ENCODE peak calls at places on chromosomes 5 and 9, in six cellular contexts. S is PC-3, U is fibroblast of lung, A is endodermal cell, W is stomach, F is mucosa of descending colon. P is an unnamed sample.

GRCh38 chr9:9998491-9999287 is 614.1 kb downstream of the PTPRD start:
- DNase-seq in W (no peak), F (no peak), A (peak; percentile 67), U (no peak), S (peak; percentile 4), P (no peak)

GRCh38 chr9:80435591-80435990 is 863.8 kb downstream of the TLE4 start:
- DNase-seq in S (no peak), W (no peak), U (no peak), A (no peak), F (no peak), P (no peak)

GRCh38 chr9:3746296-3747275 is 220.8 kb upstream of the RFX3 start:
- DNase-seq in U (peak; percentile 94), S (peak; percentile 91), A (no peak), F (no peak), W (no peak), P (no peak)

GRCh38 chr5:149267241-149267973 is 4.3 kb upstream of the AFAP1L1 start:
- DNase-seq in S (peak; percentile 94), U (peak; percentile 32), A (no peak), W (no peak), F (no peak), P (no peak)

GRCh38 chr5:132234684-132235062 is 7.0 kb upstream of the P4HA2 start:
- DNase-seq in F (no peak), U (no peak), A (peak; percentile 32), W (no peak), S (no peak), P (no peak)

GRCh38 chr9:136531904-136532798 is 13.7 kb downstream of the NOTCH1 start:
- DNase-seq in W (no peak), U (no peak), S (no peak), F (peak; percentile 79), A (no peak), P (no peak)

GRCh38 chr5:94440015-94440414 is 178.4 kb downstream of the KIAA0825 start:
- DNase-seq in U (no peak), W (no peak), S (no peak), F (no peak), A (no peak), P (no peak)

GRCh38 chr5:52999357-52999949 is 10.3 kb downstream of the ITGA2 start:
- DNase-seq in S (no peak), F (no peak), A (no peak), W (no peak), U (peak; percentile 63), P (no peak)

GRCh38 chr9:69549310-69550202 is 122.6 kb downstream of the APBA1 start:
- DNase-seq in W (no peak), U (peak; percentile 58), S (peak; percentile 59), F (no peak), A (peak; percentile 60), P (no peak)

GRCh38 chr5:143600396-143601075 is 197.1 kb upstream of the NR3C1 start:
- DNase-seq in F (no peak), U (no peak), W (no peak), A (peak; percentile 59), S (no peak), P (no peak)

GRCh38 chr5:163645421-163646416 is 140.3 kb downstream of the MAT2B start:
- DNase-seq in U (no peak), F (no peak), W (no peak), S (no peak), A (no peak), P (no peak)

GRCh38 chr5:175003531-175003930 is 279.1 kb downstream of the MSX2 start:
- DNase-seq in F (no peak), S (no peak), W (no peak), U (no peak), A (no peak), P (no peak)

GRCh38 chr5:80127037-80127642 is 92.0 kb downstream of the THBS4 start:
- DNase-seq in S (no peak), W (no peak), U (peak; percentile 24), A (no peak), F (no peak), P (no peak)

GRCh38 chr5:140391312-140391711 is 10.3 kb upstream of the ANKHD1 start:
- DNase-seq in S (no peak), U (no peak), W (no peak), F (no peak), A (no peak), P (no peak)

GRCh38 chr5:64775288-64775687 is 6.6 kb downstream of the CWC27 start:
- DNase-seq in F (no peak), A (no peak), U (no peak), S (no peak), W (no peak), P (no peak)

DNA sequence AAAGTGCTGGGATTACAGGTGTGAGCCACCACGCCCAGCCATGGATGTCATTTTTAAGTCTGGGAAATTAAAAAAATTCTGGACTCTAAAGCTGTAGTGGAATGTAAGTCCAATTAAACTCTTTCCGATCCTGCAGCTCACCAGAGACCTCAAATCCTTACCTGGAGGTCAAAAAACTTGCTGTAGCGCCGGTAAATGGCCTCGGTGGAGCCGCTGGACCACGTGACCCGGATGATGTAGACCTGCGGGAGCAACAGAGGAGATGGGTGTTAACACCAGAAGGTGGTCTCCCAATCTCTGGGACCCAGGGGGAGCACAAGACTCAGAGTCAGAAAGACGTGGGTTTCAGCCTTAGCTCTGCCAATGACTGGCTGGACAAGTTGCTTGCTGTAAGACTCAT is 32.1 kb downstream of the SH3PXD2B start:
- DNase-seq in S (no peak), A (no peak), W (no peak), F (no peak), U (no peak), P (no peak)
- H3K9me3 ChIP-seq in S (no peaks in the 10 kb centered on the region), A (no peaks in the 10 kb centered on the region), W (no peaks in the 10 kb centered on the region), F (no peaks in the 10 kb centered on the region), U (no peaks in the 10 kb centered on the region), P (no peaks in the 10 kb centered on the region)

DNA sequence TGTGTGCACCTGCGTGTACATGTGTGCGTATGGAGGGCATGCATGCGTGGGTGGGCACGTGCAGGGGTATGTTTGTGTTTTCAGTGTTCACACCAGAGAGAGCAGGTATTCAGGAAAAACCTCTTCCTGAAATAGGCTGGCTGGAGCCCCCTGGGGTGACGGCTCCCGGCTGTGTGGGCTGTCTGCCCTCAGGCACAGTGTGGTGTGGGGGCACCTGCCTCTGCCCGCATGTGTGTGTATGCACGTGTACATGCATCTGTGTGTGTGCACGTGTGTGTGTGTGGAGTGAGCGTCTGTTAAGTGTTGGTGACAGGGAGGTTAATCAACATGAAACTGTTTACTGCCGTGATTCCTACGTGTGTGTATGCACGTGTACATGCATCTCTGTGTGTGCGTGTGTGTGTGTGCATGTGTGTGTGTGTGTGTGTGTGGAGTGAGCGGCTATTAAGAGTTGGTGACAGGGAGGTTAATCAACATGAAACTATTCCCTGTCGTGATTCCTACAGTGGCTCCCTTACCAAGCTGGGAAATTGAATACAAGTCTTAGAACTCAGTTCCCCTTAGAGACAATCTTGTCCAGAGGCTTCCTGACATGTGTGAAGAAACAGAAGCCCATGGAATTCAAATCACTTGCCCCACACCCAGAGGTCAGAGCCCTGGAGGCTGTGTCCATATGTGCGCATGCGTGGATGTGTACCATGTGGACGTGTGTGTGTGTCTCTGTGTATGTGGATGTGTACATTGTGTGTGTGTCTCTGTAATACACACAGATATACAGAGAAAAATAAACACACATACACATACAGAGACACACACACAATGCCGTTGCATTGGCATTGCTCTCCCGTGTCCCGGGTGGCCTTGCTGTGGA is 372.4 kb upstream of the IRX4 start:
- DNase-seq in S (no peak), F (no peak), W (no peak), U (no peak), A (no peak), P (no peak)
- H3K9me3 ChIP-seq in S (no peaks in the 10 kb centered on the region), F (no peaks in the 10 kb centered on the region), W (no peaks in the 10 kb centered on the region), U (no peaks in the 10 kb centered on the region), A (no peaks in the 10 kb centered on the region), P (no peaks in the 10 kb centered on the region)

GRCh38 chr5:178424141-178424855 is 165.9 kb downstream of the COL23A1 start:
- DNase-seq in F (no peak), A (peak; percentile 43), W (no peak), S (no peak), U (no peak), P (no peak)
- H3K9me3 ChIP-seq in F (no peaks in the 10 kb centered on the region), A (no peaks in the 10 kb centered on the region), W (no peaks in the 10 kb centered on the region), S (no peaks in the 10 kb centered on the region), U (no peaks in the 10 kb centered on the region), P (no peaks in the 10 kb centered on the region)

DNA sequence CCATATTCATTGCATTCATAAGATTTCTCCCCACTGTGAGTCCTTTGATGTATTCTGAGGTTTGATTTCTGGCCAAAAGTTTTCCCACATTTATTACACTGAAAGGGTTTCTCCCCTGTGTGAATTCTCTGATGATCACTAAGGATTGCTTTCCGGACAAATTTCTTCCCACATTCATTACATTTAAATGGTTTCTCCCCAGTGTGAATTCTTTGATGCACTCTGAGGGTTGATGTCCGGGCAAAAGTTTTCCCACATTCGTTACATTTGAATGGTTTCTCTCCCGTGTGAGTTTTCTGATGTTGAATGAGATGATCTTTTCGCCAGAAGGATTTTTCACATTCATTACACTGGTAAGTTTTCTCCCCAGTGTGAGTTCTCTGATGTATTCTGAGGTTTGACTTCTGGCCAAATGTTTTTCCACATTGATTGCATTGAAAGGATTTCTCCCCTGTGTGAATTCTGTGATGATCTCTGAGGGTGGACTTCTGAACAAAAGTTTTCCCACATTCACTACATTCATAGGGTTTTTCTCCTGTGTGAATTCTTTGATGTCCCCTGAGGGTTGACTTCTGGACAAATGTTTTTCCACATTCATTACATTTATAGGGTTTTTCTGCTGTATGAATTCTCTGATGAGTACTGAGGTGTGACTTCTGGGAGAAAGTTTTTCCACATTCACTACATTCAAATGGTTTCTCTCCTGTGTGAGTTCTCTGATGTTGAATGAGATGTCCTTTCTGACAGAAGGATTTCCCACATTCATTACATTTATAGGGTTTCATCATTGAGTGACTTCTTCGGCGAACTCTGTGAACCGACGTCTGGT is 18.8 kb downstream of the ZNF510 start:
- DNase-seq in W (no peak), A (no peak), S (no peak), F (no peak), U (peak; percentile 19), P (no peak)
- H3K9me3 ChIP-seq in W (peaks cover 100% of the 10 kb centered on the region), A (peaks cover 100% of the 10 kb centered on the region), S (peaks cover 46% of the 10 kb centered on the region), F (peaks cover 100% of the 10 kb centered on the region), U (peaks cover 12% of the 10 kb centered on the region), P (peaks cover 77% of the 10 kb centered on the region)

GRCh38 chr5:98066910-98067309 is 706.6 kb upstream of the RGMB start:
- DNase-seq in U (no peak), F (no peak), W (no peak), S (peak; percentile 23), A (no peak), P (no peak)
- H3K9me3 ChIP-seq in U (no peaks in the 10 kb centered on the region), F (no peaks in the 10 kb centered on the region), W (no peaks in the 10 kb centered on the region), S (no peaks in the 10 kb centered on the region), A (peaks cover 10% of the 10 kb centered on the region), P (no peaks in the 10 kb centered on the region)

DNA sequence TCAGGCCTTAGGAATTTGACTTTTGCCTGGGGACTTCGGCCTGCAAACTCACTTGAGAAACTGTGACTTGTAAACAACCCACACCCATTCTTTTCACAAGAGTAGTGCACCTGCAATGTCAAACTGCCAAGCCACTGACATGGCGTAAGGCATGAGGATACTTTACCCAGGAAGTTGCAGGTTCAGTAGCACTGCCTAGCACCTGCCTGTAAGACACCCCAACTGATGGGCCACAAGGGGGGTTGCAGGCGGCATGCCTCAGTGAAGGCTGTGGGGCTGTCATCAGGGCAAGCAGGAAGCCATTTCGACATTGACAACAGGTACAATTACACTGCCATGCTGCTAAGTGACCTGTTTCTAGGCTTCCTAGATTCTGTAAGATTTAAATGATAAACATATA is 41.3 kb upstream of the RASGEF1C start:
- DNase-seq in A (no peak), U (no peak), F (no peak), S (no peak), W (no peak), P (no peak)
- H3K9me3 ChIP-seq in A (peaks cover 87% of the 10 kb centered on the region), U (no peaks in the 10 kb centered on the region), F (peaks cover 87% of the 10 kb centered on the region), S (peaks cover 12% of the 10 kb centered on the region), W (peaks cover 96% of the 10 kb centered on the region), P (peaks cover 4% of the 10 kb centered on the region)